ENCODE peak calls at places on chromosomes 12 and 14, in eight cellular contexts. W is left ventricle myocardium inferior; Z is hepatocyte; C is IMR-90; T is breast epithelium; L is PC-3; M is Peyer's patch; E is CD8-positive, alpha-beta T cell. H is an unnamed sample.

GRCh38 chr12:68414988-68415387 is 82.8 kb upstream of the MDM1 start:
- DNase-seq in W (no peak), Z (no peak), C (no peak), T (no peak), L (no peak), M (no peak), E (no peak), H (no peak)

GRCh38 chr14:63881926-63882325 is 29.1 kb downstream of the SYNE2 start:
- DNase-seq in W (no peak), Z (no peak), C (no peak), T (no peak), L (no peak), M (no peak), E (no peak), H (no peak)

GRCh38 chr12:13784504-13784903 is 196.9 kb downstream of the GRIN2B start:
- DNase-seq in W (peak; percentile 21), Z (no peak), C (no peak), T (no peak), L (no peak), M (no peak), E (no peak), H (no peak)

GRCh38 chr12:101616027-101616494 is 21.3 kb downstream of the MYBPC1 start:
- DNase-seq in W (no peak), Z (peak; percentile 27), C (no peak), T (no peak), L (peak; percentile 22), M (no peak), E (no peak), H (peak; percentile 72)

GRCh38 chr12:12648284-12648683 is 36.6 kb downstream of the CREBL2 start:
- DNase-seq in W (no peak), Z (no peak), C (no peak), T (no peak), L (no peak), M (no peak), E (no peak), H (no peak)

GRCh38 chr14:58557242-58557641 is 80.5 kb upstream of the DACT1 start:
- DNase-seq in W (no peak), Z (no peak), C (peak; percentile 44), T (no peak), L (no peak), M (no peak), E (no peak), H (no peak)

GRCh38 chr12:88833641-88834116 is 253.4 kb upstream of the KITLG start:
- DNase-seq in W (no peak), Z (no peak), C (peak; percentile 20), T (no peak), L (peak; percentile 57), M (no peak), E (no peak), H (no peak)

GRCh38 chr14:105086833-105087307 is 21.6 kb upstream of the GPR132 start:
- DNase-seq in W (peak; percentile 87), Z (peak; percentile 93), C (peak; percentile 71), T (peak; percentile 74), L (peak; percentile 84), M (peak; percentile 85), E (peak; percentile 91), H (peak; percentile 85)

GRCh38 chr12:24360907-24361306 is 411.4 kb upstream of the SOX5 start:
- DNase-seq in W (no peak), Z (no peak), C (peak; percentile 19), T (no peak), L (no peak), M (no peak), E (no peak), H (no peak)

GRCh38 chr12:30622509-30622908 is 73.2 kb downstream of the IPO8 start:
- DNase-seq in W (no peak), Z (no peak), C (peak; percentile 73), T (no peak), L (peak; percentile 48), M (no peak), E (no peak), H (no peak)

GRCh38 chr12:94603434-94604068 is 46.8 kb downstream of the TMCC3 start:
- DNase-seq in W (no peak), Z (no peak), C (no peak), T (no peak), L (peak; percentile 48), M (peak; percentile 63), E (peak; percentile 61), H (no peak)

GRCh38 chr12:104281636-104282035 is 21.9 kb upstream of the EID3 start:
- DNase-seq in W (no peak), Z (no peak), C (no peak), T (no peak), L (peak; percentile 58), M (no peak), E (no peak), H (peak; percentile 85)

GRCh38 chr14:47675489-47676300 is at the start of gene MDGA2:
- DNase-seq in W (no peak), Z (peak; percentile 51), C (no peak), T (no peak), L (no peak), M (no peak), E (no peak), H (no peak)

GRCh38 chr14:38098074-38098846 is 109.4 kb upstream of the SSTR1 start:
- DNase-seq in W (no peak), Z (no peak), C (peak; percentile 95), T (no peak), L (peak; percentile 64), M (no peak), E (no peak), H (peak; percentile 42)

GRCh38 chr12:102960766-102961487 is 3.5 kb downstream of the ASCL1 start:
- DNase-seq in W (no peak), Z (no peak), C (no peak), T (no peak), L (no peak), M (no peak), E (no peak), H (no peak)

GRCh38 chr12:66269757-66270383 is 32.4 kb upstream of the HELB start:
- DNase-seq in W (no peak), Z (peak; percentile 60), C (peak; percentile 62), T (no peak), L (peak; percentile 68), M (no peak), E (peak; percentile 13), H (no peak)

GRCh38 chr14:58638231-58639205 is 756 bp downstream of the DACT1 start:
- DNase-seq in W (peak; percentile 24), Z (peak; percentile 66), C (peak; percentile 30), T (no peak), L (peak; percentile 49), M (peak; percentile 60), E (no peak), H (no peak)

DNA sequence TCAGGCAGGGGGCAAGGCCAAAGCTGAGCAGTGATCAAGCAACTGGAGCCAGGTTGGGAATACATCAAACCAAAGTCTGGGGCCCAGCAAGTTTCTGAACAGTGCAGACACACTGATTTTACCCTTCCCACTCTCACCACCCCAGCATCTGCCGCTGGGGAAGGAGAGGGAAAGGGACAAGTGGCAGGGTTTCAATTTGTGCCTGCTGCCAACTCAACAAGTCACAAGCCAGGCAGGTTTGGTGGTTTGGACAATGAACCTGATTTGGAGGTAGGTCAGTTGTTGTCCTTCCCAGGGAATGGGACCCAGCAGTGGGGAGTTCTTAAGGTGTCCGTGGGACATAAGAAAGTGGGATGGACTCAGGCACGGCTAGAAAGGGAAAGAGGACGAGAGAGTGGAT is 151.9 kb upstream of the NOS1 start:
- DNase-seq in W (peak; percentile 22), Z (no peak), C (no peak), T (no peak), L (no peak), M (no peak), E (no peak), H (no peak)
- H3K36me3 ChIP-seq in W (no peaks in the 10 kb centered on the region), Z (no peaks in the 10 kb centered on the region), C (no peaks in the 10 kb centered on the region), T (no peaks in the 10 kb centered on the region), L (no peaks in the 10 kb centered on the region), M (no peaks in the 10 kb centered on the region), E (no peaks in the 10 kb centered on the region), H (no peaks in the 10 kb centered on the region)

GRCh38 chr14:54768501-54768900 is 134.1 kb downstream of the GCH1 start:
- DNase-seq in W (no peak), Z (no peak), C (peak; percentile 28), T (no peak), L (no peak), M (no peak), E (no peak), H (no peak)
- H3K36me3 ChIP-seq in W (peaks cover 26% of the 10 kb centered on the region), Z (no peaks in the 10 kb centered on the region), C (peaks cover 57% of the 10 kb centered on the region), T (no peaks in the 10 kb centered on the region), L (peaks cover 29% of the 10 kb centered on the region), M (peaks cover 12% of the 10 kb centered on the region), E (no peaks in the 10 kb centered on the region), H (no peaks in the 10 kb centered on the region)

DNA sequence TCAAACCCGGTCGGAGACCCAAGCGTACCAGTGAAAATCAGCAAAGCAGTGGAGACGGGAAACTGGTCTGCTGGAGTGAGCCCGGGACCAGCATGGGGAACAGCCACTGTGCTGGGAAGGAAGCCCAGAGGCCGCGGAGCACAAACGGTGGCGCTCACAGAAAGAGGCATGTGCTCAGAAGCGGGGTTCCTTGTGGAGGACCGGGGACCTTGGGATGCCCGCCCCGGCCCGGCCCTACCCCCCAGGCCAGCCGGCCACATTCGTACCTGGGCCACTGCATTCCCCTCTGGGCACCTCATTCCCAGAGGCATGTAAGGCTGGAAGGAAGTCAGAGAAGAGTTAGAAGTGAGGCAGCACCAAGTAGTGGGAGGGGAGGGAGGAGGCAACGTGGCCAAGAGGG is 79.3 kb downstream of the RFLNA start:
- DNase-seq in W (no peak), Z (no peak), C (no peak), T (no peak), L (no peak), M (no peak), E (no peak), H (no peak)
- H3K36me3 ChIP-seq in W (peaks cover 74% of the 10 kb centered on the region), Z (no peaks in the 10 kb centered on the region), C (peaks cover 71% of the 10 kb centered on the region), T (no peaks in the 10 kb centered on the region), L (peaks cover 78% of the 10 kb centered on the region), M (peaks cover 86% of the 10 kb centered on the region), E (peaks cover 11% of the 10 kb centered on the region), H (peaks cover 19% of the 10 kb centered on the region)

GRCh38 chr12:92472198-92472597 is 230.6 kb upstream of the PLEKHG7 start:
- DNase-seq in W (no peak), Z (no peak), C (peak; percentile 85), T (no peak), L (no peak), M (no peak), E (no peak), H (no peak)
- H3K36me3 ChIP-seq in W (no peaks in the 10 kb centered on the region), Z (no peaks in the 10 kb centered on the region), C (no peaks in the 10 kb centered on the region), T (no peaks in the 10 kb centered on the region), L (no peaks in the 10 kb centered on the region), M (no peaks in the 10 kb centered on the region), E (no peaks in the 10 kb centered on the region), H (no peaks in the 10 kb centered on the region)

GRCh38 chr12:57138526-57139272 is 8.7 kb downstream of the LRP1-AS start:
- DNase-seq in W (peak; percentile 88), Z (peak; percentile 60), C (no peak), T (no peak), L (no peak), M (peak; percentile 87), E (no peak), H (no peak)
- H3K36me3 ChIP-seq in W (peaks cover 44% of the 10 kb centered on the region), Z (no peaks in the 10 kb centered on the region), C (peaks cover 60% of the 10 kb centered on the region), T (no peaks in the 10 kb centered on the region), L (no peaks in the 10 kb centered on the region), M (peaks cover 46% of the 10 kb centered on the region), E (no peaks in the 10 kb centered on the region), H (no peaks in the 10 kb centered on the region)

GRCh38 chr14:77424862-77425261 is 1.5 kb upstream of the NOXRED1 start:
- DNase-seq in W (no peak), Z (no peak), C (no peak), T (no peak), L (no peak), M (no peak), E (no peak), H (no peak)
- H3K36me3 ChIP-seq in W (peaks cover 91% of the 10 kb centered on the region), Z (no peaks in the 10 kb centered on the region), C (peaks cover 48% of the 10 kb centered on the region), T (peaks cover 30% of the 10 kb centered on the region), L (peaks cover 49% of the 10 kb centered on the region), M (peaks cover 80% of the 10 kb centered on the region), E (peaks cover 28% of the 10 kb centered on the region), H (peaks cover 35% of the 10 kb centered on the region)